ENCODE peak calls at places on chromosomes 11 and 22, in six cellular contexts. One of them, this sample, is unnamed.

GRCh38 chr22:22752556-22753477 is 108.4 kb downstream of the GGTLC2 start:
- DNase-seq in stimulated activated CD4-positive, alpha-beta T cell treated with anti-CD3 and anti-CD28 coated beads, TNF-alpha, amount 100 ng/mL, for 1 hour: no peak
- DNase-seq in GOT3: no peak
- DNase-seq in NCI-H2029 treated with DMSO at 0.1 percent for 48 hours: no peak
- DNase-seq in effector memory CD8-positive, alpha-beta T cell: no peak
- DNase-seq in NCI-H1092: no peak
- DNase-seq in this sample: peak

GRCh38 chr11:10076458-10077141 is 217.4 kb downstream of the SBF2 start:
- DNase-seq in GOT3: no peak
- DNase-seq in stimulated activated CD4-positive, alpha-beta T cell treated with anti-CD3 and anti-CD28 coated beads, TNF-alpha, amount 100 ng/mL, for 1 hour: peak
- DNase-seq in effector memory CD8-positive, alpha-beta T cell: no peak
- DNase-seq in NCI-H1092: no peak
- DNase-seq in NCI-H2029 treated with DMSO at 0.1 percent for 48 hours: no peak
- DNase-seq in this sample: no peak

GRCh38 chr22:35894464-35894878 is 134.2 kb downstream of the RBFOX2 start:
- DNase-seq in GOT3: no peak
- DNase-seq in NCI-H1092: no peak
- DNase-seq in stimulated activated CD4-positive, alpha-beta T cell treated with anti-CD3 and anti-CD28 coated beads, TNF-alpha, amount 100 ng/mL, for 1 hour: no peak
- DNase-seq in NCI-H2029 treated with DMSO at 0.1 percent for 48 hours: no peak
- DNase-seq in effector memory CD8-positive, alpha-beta T cell: peak
- DNase-seq in this sample: no peak

GRCh38 chr11:57567210-57567511 is 311 bp downstream of the UBE2L6 start:
- DNase-seq in stimulated activated CD4-positive, alpha-beta T cell treated with anti-CD3 and anti-CD28 coated beads, TNF-alpha, amount 100 ng/mL, for 1 hour: no peak
- DNase-seq in NCI-H2029 treated with DMSO at 0.1 percent for 48 hours: no peak
- DNase-seq in effector memory CD8-positive, alpha-beta T cell: no peak
- DNase-seq in NCI-H1092: no peak
- DNase-seq in GOT3: no peak
- DNase-seq in this sample: no peak

GRCh38 chr11:95095858-95096587 is 6.4 kb downstream of the ENDOD1 start:
- DNase-seq in stimulated activated CD4-positive, alpha-beta T cell treated with anti-CD3 and anti-CD28 coated beads, TNF-alpha, amount 100 ng/mL, for 1 hour: no peak
- DNase-seq in NCI-H1092: no peak
- DNase-seq in NCI-H2029 treated with DMSO at 0.1 percent for 48 hours: no peak
- DNase-seq in effector memory CD8-positive, alpha-beta T cell: no peak
- DNase-seq in GOT3: no peak
- DNase-seq in this sample: no peak

GRCh38 chr22:22886546-22886945 is 1.1 kb upstream of the IGLL5 start:
- DNase-seq in NCI-H1092: no peak
- DNase-seq in GOT3: no peak
- DNase-seq in NCI-H2029 treated with DMSO at 0.1 percent for 48 hours: no peak
- DNase-seq in stimulated activated CD4-positive, alpha-beta T cell treated with anti-CD3 and anti-CD28 coated beads, TNF-alpha, amount 100 ng/mL, for 1 hour: no peak
- DNase-seq in effector memory CD8-positive, alpha-beta T cell: no peak
- DNase-seq in this sample: no peak

GRCh38 chr11:43404406-43404805 is 45.7 kb downstream of the TTC17 start:
- DNase-seq in NCI-H1092: no peak
- DNase-seq in stimulated activated CD4-positive, alpha-beta T cell treated with anti-CD3 and anti-CD28 coated beads, TNF-alpha, amount 100 ng/mL, for 1 hour: no peak
- DNase-seq in effector memory CD8-positive, alpha-beta T cell: no peak
- DNase-seq in GOT3: no peak
- DNase-seq in NCI-H2029 treated with DMSO at 0.1 percent for 48 hours: no peak
- DNase-seq in this sample: no peak

GRCh38 chr22:46918197-46918596 is 155.7 kb downstream of the TBC1D22A start:
- DNase-seq in effector memory CD8-positive, alpha-beta T cell: no peak
- DNase-seq in stimulated activated CD4-positive, alpha-beta T cell treated with anti-CD3 and anti-CD28 coated beads, TNF-alpha, amount 100 ng/mL, for 1 hour: no peak
- DNase-seq in NCI-H2029 treated with DMSO at 0.1 percent for 48 hours: no peak
- DNase-seq in NCI-H1092: no peak
- DNase-seq in GOT3: no peak
- DNase-seq in this sample: no peak

GRCh38 chr11:85961930-85962363 is 106.8 kb downstream of the CCDC83 start:
- DNase-seq in GOT3: no peak
- DNase-seq in NCI-H1092: no peak
- DNase-seq in stimulated activated CD4-positive, alpha-beta T cell treated with anti-CD3 and anti-CD28 coated beads, TNF-alpha, amount 100 ng/mL, for 1 hour: no peak
- DNase-seq in NCI-H2029 treated with DMSO at 0.1 percent for 48 hours: peak
- DNase-seq in effector memory CD8-positive, alpha-beta T cell: no peak
- DNase-seq in this sample: peak

GRCh38 chr11:118060879-118061278 is 16.0 kb upstream of the TMPRSS4 start:
- DNase-seq in stimulated activated CD4-positive, alpha-beta T cell treated with anti-CD3 and anti-CD28 coated beads, TNF-alpha, amount 100 ng/mL, for 1 hour: no peak
- DNase-seq in NCI-H1092: no peak
- DNase-seq in effector memory CD8-positive, alpha-beta T cell: no peak
- DNase-seq in NCI-H2029 treated with DMSO at 0.1 percent for 48 hours: no peak
- DNase-seq in GOT3: no peak
- DNase-seq in this sample: no peak

GRCh38 chr11:67030976-67031375 is 8.0 kb downstream of the SYT12 start:
- DNase-seq in effector memory CD8-positive, alpha-beta T cell: no peak
- DNase-seq in NCI-H2029 treated with DMSO at 0.1 percent for 48 hours: no peak
- DNase-seq in NCI-H1092: no peak
- DNase-seq in GOT3: no peak
- DNase-seq in stimulated activated CD4-positive, alpha-beta T cell treated with anti-CD3 and anti-CD28 coated beads, TNF-alpha, amount 100 ng/mL, for 1 hour: no peak
- DNase-seq in this sample: no peak

GRCh38 chr11:19906126-19906525 is 193.5 kb downstream of the NAV2 start:
- DNase-seq in NCI-H2029 treated with DMSO at 0.1 percent for 48 hours: no peak
- DNase-seq in GOT3: no peak
- DNase-seq in stimulated activated CD4-positive, alpha-beta T cell treated with anti-CD3 and anti-CD28 coated beads, TNF-alpha, amount 100 ng/mL, for 1 hour: no peak
- DNase-seq in effector memory CD8-positive, alpha-beta T cell: no peak
- DNase-seq in NCI-H1092: no peak
- DNase-seq in this sample: no peak

GRCh38 chr22:45885941-45886395 is 91.0 kb downstream of the WNT7B start:
- DNase-seq in NCI-H2029 treated with DMSO at 0.1 percent for 48 hours: no peak
- DNase-seq in stimulated activated CD4-positive, alpha-beta T cell treated with anti-CD3 and anti-CD28 coated beads, TNF-alpha, amount 100 ng/mL, for 1 hour: no peak
- DNase-seq in GOT3: no peak
- DNase-seq in NCI-H1092: no peak
- DNase-seq in effector memory CD8-positive, alpha-beta T cell: no peak
- DNase-seq in this sample: no peak

GRCh38 chr22:17131686-17132085 is 10.5 kb upstream of the TMEM121B start:
- DNase-seq in NCI-H1092: peak
- DNase-seq in NCI-H2029 treated with DMSO at 0.1 percent for 48 hours: no peak
- DNase-seq in GOT3: no peak
- DNase-seq in stimulated activated CD4-positive, alpha-beta T cell treated with anti-CD3 and anti-CD28 coated beads, TNF-alpha, amount 100 ng/mL, for 1 hour: no peak
- DNase-seq in effector memory CD8-positive, alpha-beta T cell: no peak
- DNase-seq in this sample: peak

This sample was measured in NCI-H510A treated with DMSO at 0.1 percent for 48 hours.